ENCODE peak calls at places on chromosomes 13 and 19, in six cellular contexts. B, W, Z, H, C and N are unnamed samples.

GRCh38 chr19:43624933-43625332 is 5.5 kb upstream of the ZNF428 start:
- DNase-seq in B (peak; percentile 82), W (no peak), Z (peak; percentile 70), H (no peak), C (peak; percentile 69), N (no peak)

GRCh38 chr13:106522898-106523525 is 12.4 kb downstream of the EFNB2 start:
- DNase-seq in B (no peak), W (no peak), Z (no peak), H (no peak), C (no peak), N (no peak)

GRCh38 chr13:113364371-113364932 is 522 bp upstream of the GRTP1 start:
- DNase-seq in B (no peak), W (no peak), Z (peak; percentile 41), H (no peak), C (peak; percentile 40), N (peak; percentile 76)

GRCh38 chr13:36981156-36981743 is 17.9 kb downstream of the ALG5 start:
- DNase-seq in B (no peak), W (no peak), Z (peak; percentile 75), H (no peak), C (no peak), N (no peak)

GRCh38 chr19:4304509-4305252 is at the start of gene FSD1:
- DNase-seq in B (peak; percentile 72), W (no peak), Z (peak; percentile 81), H (peak; percentile 8), C (no peak), N (peak; percentile 73)

GRCh38 chr19:6739884-6740588 is 556 bp downstream of the TRIP10 start:
- DNase-seq in B (no peak), W (no peak), Z (peak; percentile 57), H (no peak), C (peak; percentile 52), N (no peak)

GRCh38 chr19:44498988-44499387 is 1.3 kb downstream of the ZNF180 start:
- DNase-seq in B (no peak), W (no peak), Z (no peak), H (no peak), C (no peak), N (no peak)

GRCh38 chr19:4660181-4660791 is 9.9 kb downstream of the MYDGF start:
- DNase-seq in B (no peak), W (no peak), Z (no peak), H (no peak), C (no peak), N (no peak)

GRCh38 chr19:6233827-6234511 is 45.8 kb downstream of the MLLT1 start:
- DNase-seq in B (no peak), W (no peak), Z (no peak), H (no peak), C (no peak), N (no peak)

GRCh38 chr13:111122056-111122455 is 6.9 kb downstream of the ARHGEF7 start:
- DNase-seq in B (no peak), W (no peak), Z (no peak), H (no peak), C (no peak), N (no peak)

GRCh38 chr13:113876341-113877148 is 12.7 kb upstream of the GAS6 start:
- DNase-seq in B (no peak), W (no peak), Z (no peak), H (no peak), C (no peak), N (no peak)

GRCh38 chr13:73738626-73739025 is 395.6 kb downstream of the KLF12 start:
- DNase-seq in B (no peak), W (no peak), Z (no peak), H (no peak), C (no peak), N (no peak)